ENCODE peak calls at places on chromosomes 2 and 18, in four cellular contexts. H is GM12878, G is IMR-90, C is K562. M is an unnamed sample.

GRCh38 chr2:167177196-167177595 is 288.9 kb downstream of the XIRP2 start:
- DNase-seq in H (no peak), G (peak), C (no peak), M (no peak)

GRCh38 chr2:209097168-209097567 is 326.7 kb upstream of the MAP2 start:
- DNase-seq in H (no peak), G (no peak), C (no peak), M (no peak)

GRCh38 chr18:53796042-53796729 is 428.3 kb downstream of the MBD2 start:
- DNase-seq in H (no peak), G (peak), C (no peak), M (peak)

GRCh38 chr2:67719351-67719750 is 322.2 kb downstream of the ETAA1 start:
- DNase-seq in H (no peak), G (no peak), C (no peak), M (no peak)

GRCh38 chr2:118723394-118723793 is 124.1 kb downstream of the EN1 start:
- DNase-seq in H (no peak), G (no peak), C (no peak), M (no peak)

GRCh38 chr2:119429225-119430000 is 2.2 kb upstream of the TMEM37 start:
- DNase-seq in H (peak), G (no peak), C (no peak), M (no peak)

GRCh38 chr2:112181571-112182290 is 43.5 kb downstream of the FBLN7 start:
- DNase-seq in H (no peak), G (no peak), C (no peak), M (no peak)

GRCh38 chr18:63550068-63550467 is 7.9 kb downstream of the SERPINB12 start:
- DNase-seq in H (no peak), G (no peak), C (no peak), M (no peak)

GRCh38 chr18:63302647-63303405 is 16.7 kb downstream of the BCL2 start:
- DNase-seq in H (no peak), G (no peak), C (no peak), M (no peak)

GRCh38 chr2:130864830-130865229 is 28.1 kb downstream of the ARHGEF4 start:
- DNase-seq in H (no peak), G (peak), C (no peak), M (peak)

GRCh38 chr2:240325654-240326031 is 109.8 kb upstream of the GPC1 start:
- DNase-seq in H (no peak), G (no peak), C (no peak), M (no peak)

DNA sequence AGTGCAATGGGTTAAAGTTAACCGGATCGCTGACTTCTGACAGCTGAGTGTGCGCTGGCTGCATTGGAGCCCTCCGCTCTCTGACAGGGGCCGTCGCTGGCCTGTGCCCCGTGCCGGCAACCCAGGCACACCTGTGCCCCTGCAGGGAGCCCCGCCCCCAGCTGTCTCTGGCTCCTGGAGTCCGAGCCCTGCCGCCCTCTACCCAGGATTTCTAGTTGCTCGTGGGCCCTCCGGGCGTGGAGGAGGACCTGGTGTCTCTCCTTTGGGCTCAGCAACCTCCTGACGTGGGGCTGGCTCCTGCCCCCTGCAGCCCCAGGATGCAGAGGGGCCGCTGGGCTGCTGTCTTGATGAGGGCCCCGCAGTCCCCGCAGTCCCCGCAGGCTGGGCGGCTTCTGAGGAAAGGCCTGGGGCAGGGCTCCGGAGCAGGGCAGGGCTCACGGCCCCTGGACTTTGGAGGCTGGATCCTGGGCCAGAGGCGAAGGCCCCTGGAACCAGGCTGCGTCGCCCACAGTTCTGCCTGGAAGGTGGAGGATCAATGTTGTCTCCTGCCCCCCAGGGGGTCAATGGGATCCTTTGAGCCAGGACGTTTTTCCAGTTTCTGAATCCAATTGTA is 172.8 kb downstream of the RNF144A start:
- DNase-seq in H (no peak), G (no peak), C (no peak), M (no peak)
- TF ChIP-seq ELK1 in H (no peak), G (no peak), C (no peak), M (no peak)

GRCh38 chr2:177545143-177545542 is 152.6 kb downstream of the AGPS start:
- DNase-seq in H (no peak), G (no peak), C (no peak), M (no peak)
- TF ChIP-seq ELK1 in H (no peak), G (no peak), C (no peak), M (no peak)

GRCh38 chr2:224640694-224641093 is 55.5 kb upstream of the CUL3 start:
- DNase-seq in H (no peak), G (no peak), C (no peak), M (no peak)

DNA sequence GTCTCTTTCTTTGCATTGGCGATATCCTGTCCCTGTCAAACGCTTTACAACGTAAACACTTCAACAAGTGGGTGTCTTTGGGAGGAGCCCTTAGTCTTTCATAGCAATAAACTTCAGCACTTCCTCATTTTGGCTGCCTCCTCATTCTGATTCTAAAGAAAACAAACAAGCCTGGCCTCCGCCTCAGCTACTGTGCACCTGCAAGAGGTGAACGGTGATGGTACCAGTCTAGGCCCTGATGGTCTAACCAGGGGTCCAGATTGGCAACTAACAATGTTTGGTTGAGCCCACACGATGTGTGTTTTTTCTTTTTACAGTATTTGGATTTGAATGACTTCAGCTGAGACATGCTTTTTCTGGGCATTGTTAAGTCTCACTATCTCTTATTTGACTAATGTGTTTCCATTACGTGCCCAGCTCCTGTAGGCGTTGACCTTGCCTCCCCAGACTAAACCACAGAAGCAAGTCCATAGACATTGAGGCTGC is 53.2 kb upstream of the CUL3 start:
- DNase-seq in H (peak), G (no peak), C (no peak), M (no peak)
- TF ChIP-seq ELK1 in H (no peak), G (no peak), C (no peak), M (no peak)

DNA sequence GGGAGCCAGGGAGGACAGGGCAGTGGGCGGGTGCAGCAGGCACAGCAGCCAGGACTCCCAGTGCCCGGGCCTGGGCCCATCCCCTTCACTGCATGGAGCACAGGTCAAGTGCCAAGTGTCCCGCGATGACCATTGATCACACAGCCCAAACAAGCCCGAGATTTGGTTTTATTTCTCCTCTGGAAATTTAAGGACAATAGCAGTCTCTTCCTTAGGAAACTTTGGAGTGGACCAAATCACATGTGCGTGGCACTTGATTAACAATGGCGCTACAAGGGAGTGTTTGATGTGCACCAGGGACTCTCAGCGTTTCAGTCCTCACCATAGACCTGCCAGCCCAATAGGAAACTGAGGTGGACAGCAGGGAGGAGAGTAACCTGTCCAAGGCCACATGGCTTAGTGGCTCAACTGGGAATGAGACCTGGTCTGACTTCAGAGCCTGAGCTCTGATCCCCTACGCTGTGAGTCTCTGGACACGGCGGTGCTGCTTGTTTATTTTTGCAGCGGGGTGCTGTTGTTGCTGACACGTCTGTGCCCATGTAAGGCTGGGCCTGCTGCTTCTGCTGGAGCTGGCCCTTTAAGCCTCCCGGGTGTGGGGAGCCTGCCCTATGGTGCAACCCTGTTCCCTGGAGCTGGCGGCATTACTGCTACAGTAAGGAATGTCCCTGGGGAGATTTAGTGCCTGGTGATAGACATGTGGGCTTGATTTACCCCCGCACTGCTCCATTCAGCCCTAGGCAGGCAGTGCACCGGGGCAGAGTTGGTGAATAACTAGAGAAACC is 194.2 kb downstream of the INHBB start:
- DNase-seq in H (no peak), G (peak), C (no peak), M (peak)
- TF ChIP-seq ELK1 in H (no peak), G (no peak), C (no peak), M (no peak)

DNA sequence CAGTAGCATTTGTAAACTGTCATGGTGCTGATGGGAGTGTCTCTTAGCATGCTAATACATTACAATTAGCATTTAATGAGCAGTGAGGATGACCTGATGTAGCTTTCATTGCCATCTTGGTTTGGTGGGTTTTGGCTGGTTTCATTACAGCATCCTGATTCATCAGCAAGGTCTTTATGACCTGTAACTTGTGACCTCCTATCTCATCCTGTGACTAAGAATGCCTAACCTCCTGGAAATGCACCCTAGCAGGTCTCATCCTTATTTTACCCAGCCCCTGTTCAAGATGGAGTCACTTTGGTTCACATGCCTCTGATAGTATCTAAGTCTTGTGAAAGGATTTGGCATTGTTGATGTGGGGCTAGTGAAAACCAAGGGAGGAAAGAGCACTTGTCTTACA is 159.0 kb downstream of the TMX3 start:
- DNase-seq in H (no peak), G (peak), C (no peak), M (no peak)
- TF ChIP-seq ELK1 in H (no peak), G (no peak), C (no peak), M (no peak)

GRCh38 chr2:96117701-96118588 is 1.6 kb upstream of the ADRA2B start:
- DNase-seq in H (no peak), G (no peak), C (peak), M (peak)
- TF ChIP-seq ELK1 in H (no peak), G (no peak), C (no peak), M (no peak)